ENCODE peak calls at places on chromosome 10, in seven cellular contexts. J is kidney, E is astrocyte, W is esophagus squamous epithelium, C is mesothelial cell of epicardium, X is Peyer's patch, K is neural crest cell. F is an unnamed sample.
A peak's percentile ranks its signal among the peaks of the same experiment; 100 is the strongest.

GRCh38 chr10:120643373-120643772 is 186.3 kb downstream of the PLPP4 start:
- DNase-seq in J (no peak), E (no peak), W (no peak), C (no peak), X (no peak), K (no peak), F (no peak)

GRCh38 chr10:5148678-5149032 is 36.3 kb downstream of the AKR1C8 start:
- DNase-seq in J (no peak), E (no peak), W (no peak), C (no peak), X (no peak), K (no peak), F (no peak)

GRCh38 chr10:80292607-80293239 is 3.3 kb upstream of the MAT1A start:
- DNase-seq in J (no peak), E (no peak), W (no peak), C (no peak), X (no peak), K (no peak), F (no peak)

GRCh38 chr10:130231211-130231850 is 95.1 kb downstream of the GLRX3 start:
- DNase-seq in J (no peak), E (no peak), W (no peak), C (no peak), X (no peak), K (no peak), F (no peak)

GRCh38 chr10:104260775-104261115 is 6.1 kb downstream of the GSTO1 start:
- DNase-seq in J (no peak), E (peak; percentile 59), W (no peak), C (no peak), X (no peak), K (no peak), F (peak; percentile 80)

GRCh38 chr10:354901-355617 is 219.8 kb downstream of the ZMYND11 start:
- DNase-seq in J (no peak), E (no peak), W (no peak), C (no peak), X (no peak), K (no peak), F (no peak)

GRCh38 chr10:70518695-70519094 is 40.1 kb downstream of the PALD1 start:
- DNase-seq in J (no peak), E (peak; percentile 43), W (no peak), C (no peak), X (no peak), K (no peak), F (peak; percentile 55)

GRCh38 chr10:133335238-133336122 is 1.2 kb downstream of the CALY start:
- DNase-seq in J (peak; percentile 76), E (peak; percentile 29), W (no peak), C (peak; percentile 75), X (peak; percentile 74), K (peak; percentile 51), F (peak; percentile 73)

GRCh38 chr10:103839867-103840746 is 15.3 kb downstream of the SH3PXD2A start:
- DNase-seq in J (no peak), E (no peak), W (no peak), C (no peak), X (no peak), K (no peak), F (no peak)

GRCh38 chr10:119393845-119394244 is 148.7 kb downstream of the RGS10 start:
- DNase-seq in J (no peak), E (no peak), W (no peak), C (no peak), X (no peak), K (no peak), F (no peak)

GRCh38 chr10:110496553-110497437 is 912 bp upstream of the DUSP5 start:
- DNase-seq in J (no peak), E (no peak), W (no peak), C (no peak), X (no peak), K (no peak), F (no peak)

GRCh38 chr10:102342958-102343357 is 52.5 kb upstream of the NFKB2 start:
- DNase-seq in J (no peak), E (peak; percentile 90), W (no peak), C (no peak), X (no peak), K (no peak), F (peak; percentile 81)

GRCh38 chr10:72087969-72088878 is at the start of gene SPOCK2:
- DNase-seq in J (peak; percentile 74), E (no peak), W (no peak), C (no peak), X (peak; percentile 83), K (no peak), F (peak; percentile 22)

GRCh38 chr10:118343115-118343514 is 991 bp upstream of the FAM204A start:
- DNase-seq in J (no peak), E (peak; percentile 9), W (no peak), C (no peak), X (no peak), K (no peak), F (peak; percentile 28)

GRCh38 chr10:35040761-35041501 is 49.2 kb downstream of the CUL2 start:
- DNase-seq in J (no peak), E (peak; percentile 72), W (no peak), C (no peak), X (no peak), K (no peak), F (peak; percentile 65)

GRCh38 chr10:114009281-114009996 is 34.2 kb upstream of the ADRB1 start:
- DNase-seq in J (no peak), E (no peak), W (no peak), C (no peak), X (no peak), K (no peak), F (no peak)

GRCh38 chr10:72132854-72133253 is 44.5 kb upstream of the SPOCK2 start:
- DNase-seq in J (no peak), E (no peak), W (no peak), C (no peak), X (no peak), K (no peak), F (no peak)

GRCh38 chr10:118452098-118452497 is 110.0 kb upstream of the FAM204A start:
- DNase-seq in J (no peak), E (no peak), W (no peak), C (no peak), X (no peak), K (no peak), F (no peak)

GRCh38 chr10:110336111-110336721 is 31.5 kb upstream of the SMNDC1 start:
- DNase-seq in J (no peak), E (peak; percentile 99), W (no peak), C (no peak), X (no peak), K (no peak), F (peak; percentile 96)

GRCh38 chr10:129236411-129236810 is 230.6 kb upstream of the MGMT start:
- DNase-seq in J (no peak), E (no peak), W (no peak), C (no peak), X (no peak), K (no peak), F (no peak)

GRCh38 chr10:124943301-124944092 is 1.6 kb downstream of the ZRANB1 start:
- DNase-seq in J (no peak), E (peak; percentile 76), W (no peak), C (no peak), X (no peak), K (no peak), F (peak; percentile 92)

GRCh38 chr10:93267521-93267920 is 193.8 kb downstream of the CYP26A1 start:
- DNase-seq in J (no peak), E (no peak), W (no peak), C (no peak), X (no peak), K (no peak), F (no peak)

GRCh38 chr10:129863231-129863663 is 100.8 kb downstream of the EBF3 start:
- DNase-seq in J (no peak), E (no peak), W (no peak), C (no peak), X (no peak), K (no peak), F (no peak)

GRCh38 chr10:78459639-78460037 is 426.0 kb downstream of the RPS24 start:
- DNase-seq in J (no peak), E (no peak), W (no peak), C (no peak), X (no peak), K (no peak), F (no peak)

GRCh38 chr10:4353059-4353655 is 472.9 kb upstream of the AKR1E2 start:
- DNase-seq in J (no peak), E (peak; percentile 82), W (no peak), C (no peak), X (no peak), K (no peak), F (peak; percentile 55)

GRCh38 chr10:101238732-101239105 is 9.5 kb upstream of the LBX1 start:
- DNase-seq in J (no peak), E (no peak), W (no peak), C (no peak), X (no peak), K (no peak), F (peak; percentile 35)
- TF ChIP-seq CTCF in J (peak; percentile 33), E (peak; percentile 54), W (peak; percentile 35), C (peak; percentile 50), X (no peak), K (peak; percentile 77), F (peak; percentile 53)

GRCh38 chr10:97686962-97687784 is at the start of gene AVPI1:
- DNase-seq in J (peak; percentile 99), E (peak; percentile 90), W (peak; percentile 73), C (peak; percentile 99), X (peak; percentile 96), K (peak; percentile 95), F (peak; percentile 98)
- TF ChIP-seq CTCF in J (no peak), E (no peak), W (no peak), C (no peak), X (no peak), K (no peak), F (no peak)

GRCh38 chr10:29860159-29860558 is 199.2 kb downstream of the JCAD start:
- DNase-seq in J (no peak), E (peak; percentile 77), W (no peak), C (no peak), X (no peak), K (no peak), F (peak; percentile 71)

GRCh38 chr10:29856295-29856694 is 203.1 kb downstream of the JCAD start:
- DNase-seq in J (no peak), E (no peak), W (no peak), C (no peak), X (no peak), K (no peak), F (no peak)

GRCh38 chr10:29857843-29858242 is 201.5 kb downstream of the JCAD start:
- DNase-seq in J (no peak), E (no peak), W (no peak), C (no peak), X (no peak), K (no peak), F (no peak)

GRCh38 chr10:29859521-29860130 is 199.8 kb downstream of the JCAD start:
- DNase-seq in J (no peak), E (peak; percentile 83), W (no peak), C (no peak), X (no peak), K (no peak), F (no peak)

GRCh38 chr10:29858352-29859267 is 200.8 kb downstream of the JCAD start:
- DNase-seq in J (peak; percentile 80), E (peak; percentile 76), W (no peak), C (peak; percentile 57), X (no peak), K (peak; percentile 38), F (peak; percentile 79)
- TF ChIP-seq CTCF in J (peak; percentile 88), E (peak; percentile 62), W (peak; percentile 76), C (peak; percentile 60), X (no peak), K (peak; percentile 69), F (peak; percentile 80)

DNA sequence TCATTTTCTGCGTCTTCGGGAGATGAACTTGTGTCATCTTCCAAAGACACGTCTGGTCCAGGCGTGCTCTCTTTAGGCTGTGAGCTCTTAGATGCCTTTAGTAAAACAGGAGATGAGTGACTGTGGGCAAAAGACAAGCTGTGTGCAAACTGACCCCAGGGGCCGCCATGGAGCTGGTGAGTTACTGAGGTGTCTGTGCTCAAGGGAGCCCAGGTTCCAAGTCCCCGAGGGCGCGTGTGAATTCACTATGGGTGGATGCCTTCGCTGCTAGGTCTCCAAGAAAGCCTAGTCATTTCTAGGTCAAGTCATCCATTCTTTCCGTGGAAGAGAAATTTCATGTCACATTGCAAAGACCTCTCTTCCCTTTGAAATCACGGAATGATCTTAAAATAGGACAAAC is 83.9 kb upstream of the NMT2 start:
- DNase-seq in J (no peak), E (no peak), W (no peak), C (no peak), X (no peak), K (no peak), F (no peak)
- TF ChIP-seq CTCF in J (no peak), E (no peak), W (no peak), C (no peak), X (no peak), K (no peak), F (no peak)